ENCODE peak calls at places on chromosomes 4 and X, in nine cellular contexts. Z is astrocyte of the spinal cord, I is NCI-H1092 treated with DMSO at 0.1 percent for 48 hours, D is sciatic nerve, M is T-helper 17 cell, C is bronchial epithelial cell, R is tibial artery, Q is pons, H is foreskin fibroblast. V is an unnamed sample.

GRCh38 chr4:92387459-92388069 is 83.8 kb downstream of the GRID2 start:
- DNase-seq in M (no peak), I (peak; percentile 32), D (no peak), R (no peak), Q (peak; percentile 85), H (no peak), Z (peak; percentile 73), C (peak; percentile 69), V (no peak)

GRCh38 chrX:63809158-63809557 is 24.1 kb upstream of the ARHGEF9 start:
- DNase-seq in Q (no peak), C (no peak), I (no peak), R (no peak), M (no peak), Z (no peak), H (no peak), D (no peak), V (no peak)

GRCh38 chrX:151723156-151723760 is 7.4 kb downstream of the FATE1 start:
- DNase-seq in Z (no peak), I (no peak), H (no peak), R (no peak), M (no peak), Q (no peak), D (peak; percentile 21), C (no peak), V (no peak)

GRCh38 chrX:20066968-20067708 is 49.6 kb downstream of the MAP7D2 start:
- DNase-seq in R (no peak), I (peak; percentile 26), C (peak; percentile 55), D (no peak), H (peak; percentile 30), M (no peak), Z (peak; percentile 66), Q (peak; percentile 37), V (no peak)

GRCh38 chr4:104966349-104967033 is 180.2 kb upstream of the TET2 start:
- DNase-seq in I (no peak), Z (no peak), C (peak; percentile 82), R (no peak), H (no peak), Q (peak; percentile 80), D (no peak), M (no peak), V (no peak)

GRCh38 chr4:47929682-47930201 is 15.4 kb upstream of the NFXL1 start:
- DNase-seq in R (no peak), C (no peak), Q (no peak), M (no peak), Z (no peak), D (no peak), H (no peak), I (no peak), V (no peak)

GRCh38 chr4:76830612-76831474 is 67.1 kb downstream of the SOWAHB start:
- DNase-seq in M (no peak), H (peak; percentile 82), R (peak; percentile 66), I (no peak), D (peak; percentile 60), Z (peak; percentile 79), Q (no peak), C (peak; percentile 93), V (peak; percentile 22)

GRCh38 chr4:84319124-84319523 is 180.0 kb downstream of the NKX6-1 start:
- DNase-seq in H (peak; percentile 0), R (no peak), D (peak; percentile 80), Z (peak; percentile 15), M (no peak), I (no peak), C (peak; percentile 22), Q (peak; percentile 7), V (no peak)

GRCh38 chr4:11821774-11822430 is 393.2 kb upstream of the HS3ST1 start:
- DNase-seq in D (no peak), H (no peak), R (no peak), M (no peak), I (no peak), Q (no peak), C (no peak), Z (no peak), V (no peak)

GRCh38 chr4:39521253-39521908 is 5.9 kb downstream of the UGDH start:
- DNase-seq in D (no peak), Z (peak; percentile 81), C (no peak), I (no peak), M (no peak), Q (no peak), R (no peak), H (no peak), V (no peak)

GRCh38 chr4:94397635-94398034 is 54.1 kb upstream of the PDLIM5 start:
- DNase-seq in Q (no peak), C (no peak), M (no peak), D (no peak), H (no peak), I (no peak), Z (no peak), R (no peak), V (no peak)

GRCh38 chr4:104906274-104906673 is 240.4 kb upstream of the TET2 start:
- DNase-seq in I (peak; percentile 88), D (no peak), R (no peak), C (no peak), H (no peak), M (no peak), Q (no peak), Z (peak; percentile 3), V (no peak)

GRCh38 chrX:72308566-72309296 is 3.0 kb upstream of the CITED1 start:
- DNase-seq in C (peak; percentile 40), Z (peak; percentile 67), H (peak; percentile 42), D (peak; percentile 79), M (no peak), R (peak; percentile 64), I (peak; percentile 74), Q (peak; percentile 19), V (peak; percentile 70)

GRCh38 chrX:132044953-132045352 is 21.9 kb downstream of the STK26 start:
- DNase-seq in R (no peak), D (no peak), I (no peak), M (no peak), Z (no peak), H (no peak), C (no peak), Q (no peak), V (no peak)

V was measured in H54.